ENCODE peak calls at places on chromosomes 4 and X, in nine cellular contexts. One of them, this sample, is unnamed.

GRCh38 chr4:71095141-71095939 is 101.9 kb downstream of the DCK start:
- DNase-seq in brain microvascular endothelial cell: no peak
- DNase-seq in heart right ventricle: no peak
- DNase-seq in tibial nerve: no peak
- DNase-seq in cardiac fibroblast: no peak
- DNase-seq in breast epithelium: no peak
- DNase-seq in coronary artery: no peak
- DNase-seq in cardiac muscle cell: no peak
- DNase-seq in fibroblast of the aortic adventitia: no peak
- DNase-seq in this sample: no peak

GRCh38 chr4:15336410-15337184 is 91.2 kb upstream of the C1QTNF7 start:
- DNase-seq in brain microvascular endothelial cell: peak
- DNase-seq in heart right ventricle: no peak
- DNase-seq in tibial nerve: no peak
- DNase-seq in cardiac fibroblast: peak
- DNase-seq in breast epithelium: no peak
- DNase-seq in coronary artery: no peak
- DNase-seq in cardiac muscle cell: no peak
- DNase-seq in fibroblast of the aortic adventitia: no peak
- DNase-seq in this sample: peak

GRCh38 chr4:6480532-6481088 is 8.2 kb upstream of the PPP2R2C start:
- DNase-seq in brain microvascular endothelial cell: no peak
- DNase-seq in heart right ventricle: no peak
- DNase-seq in tibial nerve: no peak
- DNase-seq in cardiac fibroblast: no peak
- DNase-seq in breast epithelium: no peak
- DNase-seq in coronary artery: no peak
- DNase-seq in cardiac muscle cell: no peak
- DNase-seq in fibroblast of the aortic adventitia: no peak
- DNase-seq in this sample: no peak

GRCh38 chr4:150368667-150369066 is 213.3 kb upstream of the MAB21L2 start:
- DNase-seq in brain microvascular endothelial cell: no peak
- DNase-seq in heart right ventricle: no peak
- DNase-seq in tibial nerve: no peak
- DNase-seq in cardiac fibroblast: no peak
- DNase-seq in breast epithelium: no peak
- DNase-seq in coronary artery: no peak
- DNase-seq in cardiac muscle cell: no peak
- DNase-seq in fibroblast of the aortic adventitia: no peak
- DNase-seq in this sample: no peak

GRCh38 chrX:1222511-1223252 is 10.2 kb upstream of the CRLF2 start:
- DNase-seq in brain microvascular endothelial cell: peak
- DNase-seq in heart right ventricle: no peak
- DNase-seq in tibial nerve: no peak
- DNase-seq in cardiac fibroblast: no peak
- DNase-seq in breast epithelium: no peak
- DNase-seq in coronary artery: no peak
- DNase-seq in cardiac muscle cell: no peak
- DNase-seq in fibroblast of the aortic adventitia: no peak
- DNase-seq in this sample: no peak

GRCh38 chr4:168560184-168560834 is 63.5 kb downstream of the PALLD start:
- DNase-seq in brain microvascular endothelial cell: peak
- DNase-seq in heart right ventricle: no peak
- DNase-seq in tibial nerve: no peak
- DNase-seq in cardiac fibroblast: peak
- DNase-seq in breast epithelium: peak
- DNase-seq in coronary artery: no peak
- DNase-seq in cardiac muscle cell: peak
- DNase-seq in fibroblast of the aortic adventitia: peak
- DNase-seq in this sample: no peak

GRCh38 chr4:169079942-169080827 is 70.1 kb upstream of the CBR4 start:
- DNase-seq in brain microvascular endothelial cell: peak
- DNase-seq in heart right ventricle: peak
- DNase-seq in tibial nerve: peak
- DNase-seq in cardiac fibroblast: peak
- DNase-seq in breast epithelium: no peak
- DNase-seq in coronary artery: no peak
- DNase-seq in cardiac muscle cell: no peak
- DNase-seq in fibroblast of the aortic adventitia: peak
- DNase-seq in this sample: peak

GRCh38 chr4:24988776-24989175 is 42.0 kb downstream of the LGI2 start:
- DNase-seq in brain microvascular endothelial cell: peak
- DNase-seq in heart right ventricle: no peak
- DNase-seq in tibial nerve: no peak
- DNase-seq in cardiac fibroblast: peak
- DNase-seq in breast epithelium: no peak
- DNase-seq in coronary artery: no peak
- DNase-seq in cardiac muscle cell: peak
- DNase-seq in fibroblast of the aortic adventitia: peak
- DNase-seq in this sample: peak

GRCh38 chr4:173257732-173258717 is 76.1 kb downstream of the HMGB2 start:
- DNase-seq in brain microvascular endothelial cell: peak
- DNase-seq in heart right ventricle: peak
- DNase-seq in tibial nerve: peak
- DNase-seq in cardiac fibroblast: peak
- DNase-seq in breast epithelium: peak
- DNase-seq in coronary artery: no peak
- DNase-seq in cardiac muscle cell: peak
- DNase-seq in fibroblast of the aortic adventitia: peak
- DNase-seq in this sample: peak

GRCh38 chr4:22434895-22435294 is 81.0 kb downstream of the ADGRA3 start:
- DNase-seq in brain microvascular endothelial cell: peak
- DNase-seq in heart right ventricle: no peak
- DNase-seq in tibial nerve: no peak
- DNase-seq in cardiac fibroblast: peak
- DNase-seq in breast epithelium: no peak
- DNase-seq in coronary artery: no peak
- DNase-seq in cardiac muscle cell: peak
- DNase-seq in fibroblast of the aortic adventitia: peak
- DNase-seq in this sample: peak

GRCh38 chr4:522911-523443 is 24.0 kb downstream of the PIGG start:
- DNase-seq in brain microvascular endothelial cell: no peak
- DNase-seq in heart right ventricle: no peak
- DNase-seq in tibial nerve: no peak
- DNase-seq in cardiac fibroblast: no peak
- DNase-seq in breast epithelium: no peak
- DNase-seq in coronary artery: peak
- DNase-seq in cardiac muscle cell: no peak
- DNase-seq in fibroblast of the aortic adventitia: no peak
- DNase-seq in this sample: no peak

GRCh38 chrX:131068945-131069719 is 11.0 kb downstream of the ARHGAP36 start:
- DNase-seq in brain microvascular endothelial cell: no peak
- DNase-seq in heart right ventricle: no peak
- DNase-seq in tibial nerve: no peak
- DNase-seq in cardiac fibroblast: peak
- DNase-seq in breast epithelium: no peak
- DNase-seq in coronary artery: no peak
- DNase-seq in cardiac muscle cell: peak
- DNase-seq in fibroblast of the aortic adventitia: peak
- DNase-seq in this sample: peak

GRCh38 chr4:6271701-6272465 is 2.2 kb downstream of the WFS1 start:
- DNase-seq in brain microvascular endothelial cell: no peak
- DNase-seq in heart right ventricle: peak
- DNase-seq in tibial nerve: no peak
- DNase-seq in cardiac fibroblast: no peak
- DNase-seq in breast epithelium: peak
- DNase-seq in coronary artery: peak
- DNase-seq in cardiac muscle cell: no peak
- DNase-seq in fibroblast of the aortic adventitia: no peak
- DNase-seq in this sample: no peak

GRCh38 chr4:10893417-10893816 is 208.8 kb upstream of the CLNK start:
- DNase-seq in brain microvascular endothelial cell: no peak
- DNase-seq in heart right ventricle: no peak
- DNase-seq in tibial nerve: no peak
- DNase-seq in cardiac fibroblast: no peak
- DNase-seq in breast epithelium: no peak
- DNase-seq in coronary artery: no peak
- DNase-seq in cardiac muscle cell: peak
- DNase-seq in fibroblast of the aortic adventitia: peak
- DNase-seq in this sample: no peak

GRCh38 chr4:74111990-74112389 is 13.0 kb upstream of the CXCL2 start:
- DNase-seq in brain microvascular endothelial cell: peak
- DNase-seq in heart right ventricle: no peak
- DNase-seq in tibial nerve: peak
- DNase-seq in cardiac fibroblast: peak
- DNase-seq in breast epithelium: peak
- DNase-seq in coronary artery: no peak
- DNase-seq in cardiac muscle cell: peak
- DNase-seq in fibroblast of the aortic adventitia: peak
- DNase-seq in this sample: peak

GRCh38 chr4:88661724-88662123 is 35.9 kb downstream of the NAP1L5 start:
- DNase-seq in brain microvascular endothelial cell: peak
- DNase-seq in heart right ventricle: no peak
- DNase-seq in tibial nerve: no peak
- DNase-seq in cardiac fibroblast: peak
- DNase-seq in breast epithelium: no peak
- DNase-seq in coronary artery: no peak
- DNase-seq in cardiac muscle cell: no peak
- DNase-seq in fibroblast of the aortic adventitia: peak
- DNase-seq in this sample: peak

GRCh38 chr4:13171292-13172057 is 312.7 kb downstream of the RAB28 start:
- DNase-seq in brain microvascular endothelial cell: no peak
- DNase-seq in heart right ventricle: no peak
- DNase-seq in tibial nerve: no peak
- DNase-seq in cardiac fibroblast: no peak
- DNase-seq in breast epithelium: no peak
- DNase-seq in coronary artery: no peak
- DNase-seq in cardiac muscle cell: no peak
- DNase-seq in fibroblast of the aortic adventitia: no peak
- DNase-seq in this sample: no peak

GRCh38 chr4:7266525-7267292 is 74.4 kb downstream of the SORCS2 start:
- DNase-seq in brain microvascular endothelial cell: peak
- DNase-seq in heart right ventricle: no peak
- DNase-seq in tibial nerve: no peak
- DNase-seq in cardiac fibroblast: peak
- DNase-seq in breast epithelium: no peak
- DNase-seq in coronary artery: no peak
- DNase-seq in cardiac muscle cell: no peak
- DNase-seq in fibroblast of the aortic adventitia: peak
- DNase-seq in this sample: peak

GRCh38 chrX:39418936-39419659 is 617.8 kb downstream of the MID1IP1 start:
- DNase-seq in brain microvascular endothelial cell: no peak
- DNase-seq in heart right ventricle: peak
- DNase-seq in tibial nerve: no peak
- DNase-seq in cardiac fibroblast: peak
- DNase-seq in breast epithelium: no peak
- DNase-seq in coronary artery: no peak
- DNase-seq in cardiac muscle cell: peak
- DNase-seq in fibroblast of the aortic adventitia: no peak
- DNase-seq in this sample: no peak

GRCh38 chrX:139202742-139203410 is 327.7 kb upstream of the F9 start:
- DNase-seq in brain microvascular endothelial cell: no peak
- DNase-seq in heart right ventricle: no peak
- DNase-seq in tibial nerve: no peak
- DNase-seq in cardiac fibroblast: no peak
- DNase-seq in breast epithelium: no peak
- DNase-seq in coronary artery: no peak
- DNase-seq in cardiac muscle cell: no peak
- DNase-seq in fibroblast of the aortic adventitia: no peak
- DNase-seq in this sample: no peak
- H3K4me3 ChIP-seq in brain microvascular endothelial cell: no peak
- H3K4me3 ChIP-seq in heart right ventricle: no peak
- H3K4me3 ChIP-seq in tibial nerve: peak
- H3K4me3 ChIP-seq in cardiac fibroblast: no peak
- H3K4me3 ChIP-seq in breast epithelium: peak
- H3K4me3 ChIP-seq in coronary artery: no peak
- H3K4me3 ChIP-seq in cardiac muscle cell: peak
- H3K4me3 ChIP-seq in fibroblast of the aortic adventitia: peak
- H3K4me3 ChIP-seq in this sample: no peak

GRCh38 chrX:155966876-155967275 is 30.6 kb upstream of the IL9R start:
- DNase-seq in brain microvascular endothelial cell: no peak
- DNase-seq in heart right ventricle: no peak
- DNase-seq in tibial nerve: no peak
- DNase-seq in cardiac fibroblast: no peak
- DNase-seq in breast epithelium: no peak
- DNase-seq in coronary artery: no peak
- DNase-seq in cardiac muscle cell: peak
- DNase-seq in fibroblast of the aortic adventitia: no peak
- DNase-seq in this sample: peak
- TF ChIP-seq CTCF in brain microvascular endothelial cell: peak
- TF ChIP-seq CTCF in heart right ventricle: no peak
- TF ChIP-seq CTCF in tibial nerve: no peak
- TF ChIP-seq CTCF in cardiac fibroblast: peak
- TF ChIP-seq CTCF in breast epithelium: no peak
- TF ChIP-seq CTCF in coronary artery: no peak
- TF ChIP-seq CTCF in cardiac muscle cell: no peak
- TF ChIP-seq CTCF in fibroblast of the aortic adventitia: peak
- TF ChIP-seq CTCF in this sample: peak

DNA sequence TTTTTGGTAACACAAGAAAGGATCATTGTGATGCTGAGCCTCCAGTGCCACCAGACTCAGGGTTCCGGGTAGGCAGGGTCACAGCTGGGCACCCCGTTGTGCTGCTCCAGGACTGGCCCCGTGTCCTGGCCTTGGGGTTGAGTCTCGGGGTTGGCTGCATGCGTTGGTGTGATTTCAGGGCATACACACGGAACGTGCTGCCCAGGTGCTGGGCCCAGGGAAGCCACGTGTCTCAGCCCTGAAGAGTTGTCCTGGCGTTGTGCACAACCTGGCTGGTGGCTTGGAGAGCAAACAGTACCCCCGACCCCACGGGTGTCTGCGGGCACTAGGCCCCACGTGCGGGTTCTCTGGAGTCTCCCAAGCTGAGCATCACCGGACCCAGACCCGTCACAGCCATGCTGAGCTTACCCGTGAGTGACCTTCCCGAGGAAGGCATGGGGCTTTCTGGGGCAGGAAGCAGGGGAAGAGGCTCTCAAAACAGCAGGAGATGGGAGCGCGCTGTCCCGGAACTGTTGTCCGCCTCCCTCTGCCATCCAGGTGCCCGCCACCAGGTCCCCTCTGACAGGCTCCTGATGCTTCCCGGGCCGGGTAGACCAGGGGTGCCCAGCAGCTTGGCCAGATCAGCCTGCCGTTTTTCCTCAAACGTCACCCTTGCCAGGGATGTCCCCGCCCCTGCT is 66.1 kb upstream of the ENPP6 start:
- DNase-seq in brain microvascular endothelial cell: no peak
- DNase-seq in heart right ventricle: no peak
- DNase-seq in tibial nerve: peak
- DNase-seq in cardiac fibroblast: no peak
- DNase-seq in breast epithelium: no peak
- DNase-seq in coronary artery: no peak
- DNase-seq in cardiac muscle cell: no peak
- DNase-seq in fibroblast of the aortic adventitia: no peak
- DNase-seq in this sample: no peak
- H3K4me3 ChIP-seq in brain microvascular endothelial cell: no peak
- H3K4me3 ChIP-seq in heart right ventricle: peak
- H3K4me3 ChIP-seq in tibial nerve: peak
- H3K4me3 ChIP-seq in cardiac fibroblast: no peak
- H3K4me3 ChIP-seq in breast epithelium: no peak
- H3K4me3 ChIP-seq in coronary artery: no peak
- H3K4me3 ChIP-seq in cardiac muscle cell: no peak
- H3K4me3 ChIP-seq in fibroblast of the aortic adventitia: no peak
- H3K4me3 ChIP-seq in this sample: no peak

DNA sequence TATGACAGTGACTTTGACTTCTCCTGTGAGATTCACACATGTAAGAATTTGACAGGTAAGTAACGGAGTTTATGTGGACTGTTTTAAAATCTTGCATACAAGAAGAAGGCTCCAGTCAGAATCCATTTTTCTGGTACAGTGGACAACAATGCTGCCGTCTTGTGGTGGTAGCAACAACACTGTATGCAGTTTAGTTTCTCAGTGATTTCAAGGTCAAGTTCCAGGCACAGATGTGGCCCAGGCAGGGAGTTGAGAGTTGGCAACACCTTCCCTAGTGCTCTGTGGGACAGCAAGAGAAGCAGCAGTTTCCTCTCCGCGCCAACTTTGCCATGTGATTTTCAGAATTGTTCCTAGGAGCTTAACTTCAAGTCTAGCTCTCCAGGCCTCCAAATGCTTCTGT is 56.0 kb upstream of the STPG2 start:
- DNase-seq in brain microvascular endothelial cell: no peak
- DNase-seq in heart right ventricle: peak
- DNase-seq in tibial nerve: no peak
- DNase-seq in cardiac fibroblast: no peak
- DNase-seq in breast epithelium: no peak
- DNase-seq in coronary artery: no peak
- DNase-seq in cardiac muscle cell: peak
- DNase-seq in fibroblast of the aortic adventitia: no peak
- DNase-seq in this sample: no peak
- TF ChIP-seq CTCF in brain microvascular endothelial cell: peak
- TF ChIP-seq CTCF in heart right ventricle: peak
- TF ChIP-seq CTCF in tibial nerve: no peak
- TF ChIP-seq CTCF in cardiac fibroblast: no peak
- TF ChIP-seq CTCF in breast epithelium: no peak
- TF ChIP-seq CTCF in coronary artery: no peak
- TF ChIP-seq CTCF in cardiac muscle cell: no peak
- TF ChIP-seq CTCF in fibroblast of the aortic adventitia: no peak
- TF ChIP-seq CTCF in this sample: no peak